ENCODE peak calls at places on chromosome 12, in five cellular contexts. One of them, this sample, is unnamed.

GRCh38 chr12:10771132-10771733 is 31.2 kb downstream of the TAS2R7 start:
- DNase-seq in EL: peak
- DNase-seq in CD4-positive, CD25-positive, alpha-beta regulatory T cell: no peak
- DNase-seq in GM10248: no peak
- DNase-seq in GM20000: peak
- DNase-seq in this sample: peak

GRCh38 chr12:12018454-12018853 is 52.3 kb upstream of the BCL2L14 start:
- DNase-seq in EL: peak
- DNase-seq in CD4-positive, CD25-positive, alpha-beta regulatory T cell: no peak
- DNase-seq in GM10248: no peak
- DNase-seq in GM20000: no peak
- DNase-seq in this sample: no peak

GRCh38 chr12:22299294-22299912 is 35.1 kb downstream of the ST8SIA1 start:
- DNase-seq in EL: no peak
- DNase-seq in CD4-positive, CD25-positive, alpha-beta regulatory T cell: no peak
- DNase-seq in GM10248: no peak
- DNase-seq in GM20000: no peak
- DNase-seq in this sample: no peak

GRCh38 chr12:15842106-15842505 is 40.1 kb upstream of the STRAP start:
- DNase-seq in EL: peak
- DNase-seq in CD4-positive, CD25-positive, alpha-beta regulatory T cell: no peak
- DNase-seq in GM10248: no peak
- DNase-seq in GM20000: no peak
- DNase-seq in this sample: no peak

GRCh38 chr12:122862872-122863701 is 27.8 kb downstream of the HIP1R start:
- DNase-seq in EL: no peak
- DNase-seq in CD4-positive, CD25-positive, alpha-beta regulatory T cell: no peak
- DNase-seq in GM10248: no peak
- DNase-seq in GM20000: no peak
- DNase-seq in this sample: no peak

GRCh38 chr12:122853582-122854245 is 18.5 kb downstream of the HIP1R start:
- DNase-seq in EL: no peak
- DNase-seq in CD4-positive, CD25-positive, alpha-beta regulatory T cell: no peak
- DNase-seq in GM10248: no peak
- DNase-seq in GM20000: no peak
- DNase-seq in this sample: no peak

GRCh38 chr12:26523708-26524150 is 309.3 kb downstream of the ITPR2 start:
- DNase-seq in EL: peak
- DNase-seq in CD4-positive, CD25-positive, alpha-beta regulatory T cell: no peak
- DNase-seq in GM10248: no peak
- DNase-seq in GM20000: no peak
- DNase-seq in this sample: no peak

GRCh38 chr12:5377997-5378596 is 53.8 kb upstream of the NTF3 start:
- DNase-seq in EL: no peak
- DNase-seq in CD4-positive, CD25-positive, alpha-beta regulatory T cell: no peak
- DNase-seq in GM10248: no peak
- DNase-seq in GM20000: no peak
- DNase-seq in this sample: no peak

GRCh38 chr12:121893901-121894540 is 5.4 kb downstream of the PSMD9 start:
- DNase-seq in EL: peak
- DNase-seq in CD4-positive, CD25-positive, alpha-beta regulatory T cell: no peak
- DNase-seq in GM10248: no peak
- DNase-seq in GM20000: no peak
- DNase-seq in this sample: no peak

GRCh38 chr12:40829738-40830144 is 137.5 kb downstream of the CNTN1 start:
- DNase-seq in EL: no peak
- DNase-seq in CD4-positive, CD25-positive, alpha-beta regulatory T cell: no peak
- DNase-seq in GM10248: no peak
- DNase-seq in GM20000: no peak
- DNase-seq in this sample: no peak

GRCh38 chr12:27506645-27507189 is 17.3 kb upstream of the PPFIBP1 start:
- DNase-seq in EL: no peak
- DNase-seq in CD4-positive, CD25-positive, alpha-beta regulatory T cell: no peak
- DNase-seq in GM10248: no peak
- DNase-seq in GM20000: no peak
- DNase-seq in this sample: no peak

GRCh38 chr12:116153096-116153495 is 124.4 kb downstream of the MED13L start:
- DNase-seq in EL: no peak
- DNase-seq in CD4-positive, CD25-positive, alpha-beta regulatory T cell: no peak
- DNase-seq in GM10248: no peak
- DNase-seq in GM20000: no peak
- DNase-seq in this sample: no peak

GRCh38 chr12:123126294-123127144 is 24.4 kb downstream of the PITPNM2 start:
- DNase-seq in EL: peak
- DNase-seq in CD4-positive, CD25-positive, alpha-beta regulatory T cell: no peak
- DNase-seq in GM10248: no peak
- DNase-seq in GM20000: no peak
- DNase-seq in this sample: no peak

GRCh38 chr12:48999371-49000131 is at the start of gene DDN:
- DNase-seq in EL: peak
- DNase-seq in CD4-positive, CD25-positive, alpha-beta regulatory T cell: peak
- DNase-seq in GM10248: peak
- DNase-seq in GM20000: peak
- DNase-seq in this sample: peak

GRCh38 chr12:57658890-57659289 is 25.9 kb upstream of the B4GALNT1 start:
- DNase-seq in EL: no peak
- DNase-seq in CD4-positive, CD25-positive, alpha-beta regulatory T cell: no peak
- DNase-seq in GM10248: no peak
- DNase-seq in GM20000: no peak
- DNase-seq in this sample: no peak

GRCh38 chr12:32053881-32054624 is 52.6 kb upstream of the BICD1 start:
- DNase-seq in EL: peak
- DNase-seq in CD4-positive, CD25-positive, alpha-beta regulatory T cell: no peak
- DNase-seq in GM10248: no peak
- DNase-seq in GM20000: no peak
- DNase-seq in this sample: no peak

GRCh38 chr12:32535260-32535999 is 136.1 kb downstream of the FGD4 start:
- DNase-seq in EL: peak
- DNase-seq in CD4-positive, CD25-positive, alpha-beta regulatory T cell: no peak
- DNase-seq in GM10248: no peak
- DNase-seq in GM20000: no peak
- DNase-seq in this sample: no peak

GRCh38 chr12:128507470-128507869 is 240.5 kb downstream of the TMEM132C start:
- DNase-seq in EL: no peak
- DNase-seq in CD4-positive, CD25-positive, alpha-beta regulatory T cell: no peak
- DNase-seq in GM10248: no peak
- DNase-seq in GM20000: no peak
- DNase-seq in this sample: no peak

GRCh38 chr12:132539016-132539773 is 49.2 kb downstream of the FBRSL1 start:
- DNase-seq in EL: no peak
- DNase-seq in CD4-positive, CD25-positive, alpha-beta regulatory T cell: no peak
- DNase-seq in GM10248: no peak
- DNase-seq in GM20000: no peak
- DNase-seq in this sample: no peak